ENCODE peak calls at places on chromosomes 4 and X, in four cellular contexts. N, X, E and M are unnamed samples.

GRCh38 chr4:81130569-81130968 is 84.5 kb downstream of the PRKG2 start:
- DNase-seq in N (no peak), X (no peak), E (no peak), M (no peak)

GRCh38 chr4:45550766-45551366 is 573.0 kb downstream of the GABRG1 start:
- DNase-seq in N (no peak), X (no peak), E (no peak), M (no peak)

GRCh38 chrX:73965833-73966232 is 338.1 kb upstream of the ZCCHC13 start:
- DNase-seq in N (no peak), X (no peak), E (no peak), M (no peak)

GRCh38 chr4:173507471-173508385 is 22.3 kb downstream of the HAND2 start:
- DNase-seq in N (no peak), X (no peak), E (no peak), M (no peak)

GRCh38 chr4:177051473-177052060 is 258.1 kb upstream of the NEIL3 start:
- DNase-seq in N (peak), X (peak), E (peak), M (no peak)

GRCh38 chr4:165208741-165209388 is 1.5 kb downstream of the KLHL2 start:
- DNase-seq in N (no peak), X (no peak), E (no peak), M (no peak)

GRCh38 chrX:103607385-103608304 is at the start of gene TCEAL3:
- DNase-seq in N (no peak), X (no peak), E (no peak), M (no peak)

GRCh38 chr4:8768357-8768999 is 103.2 kb downstream of the HMX1 start:
- DNase-seq in N (no peak), X (no peak), E (no peak), M (no peak)

GRCh38 chr4:10111067-10111801 is 5.4 kb downstream of the WDR1 start:
- DNase-seq in N (no peak), X (no peak), E (no peak), M (no peak)

GRCh38 chr4:154622598-154622997 is 10.1 kb upstream of the FGG start:
- DNase-seq in N (peak), X (peak), E (peak), M (no peak)

GRCh38 chrX:12978205-12979010 is 3.5 kb downstream of the TMSB4X start:
- DNase-seq in N (no peak), X (no peak), E (peak), M (no peak)

GRCh38 chr4:41533685-41534084 is 4.3 kb upstream of the LIMCH1 start:
- DNase-seq in N (no peak), X (no peak), E (no peak), M (no peak)

GRCh38 chr4:98873059-98873458 is 55.9 kb downstream of the EIF4E start:
- DNase-seq in N (no peak), X (no peak), E (no peak), M (no peak)

GRCh38 chr4:25817059-25817681 is 45.6 kb downstream of the SEL1L3 start:
- DNase-seq in N (no peak), X (no peak), E (peak), M (no peak)

DNA sequence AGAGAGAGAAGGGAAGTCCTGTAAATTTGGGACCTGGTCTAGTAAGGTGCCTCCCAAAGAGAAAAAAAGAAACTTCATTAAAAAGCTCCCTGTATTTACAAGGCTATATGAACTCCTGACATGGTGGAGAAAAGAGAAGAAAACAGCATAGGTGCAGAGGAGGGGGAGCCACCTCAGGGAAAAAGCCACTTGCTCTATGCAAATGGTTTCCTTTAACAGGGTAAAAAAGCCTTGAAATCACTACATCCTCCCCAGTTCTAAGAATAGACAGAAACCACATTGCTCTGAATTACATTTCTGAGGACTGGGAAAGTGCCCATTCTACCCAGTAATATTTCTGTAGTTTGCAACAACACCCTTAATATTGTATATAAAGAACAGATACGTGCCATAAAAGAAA is 165.5 kb downstream of the KLF8 start:
- DNase-seq in N (no peak), X (no peak), E (no peak), M (no peak)
- TF ChIP-seq CHD4 in N (no peak), X (no peak), E (no peak), M (no peak)

DNA sequence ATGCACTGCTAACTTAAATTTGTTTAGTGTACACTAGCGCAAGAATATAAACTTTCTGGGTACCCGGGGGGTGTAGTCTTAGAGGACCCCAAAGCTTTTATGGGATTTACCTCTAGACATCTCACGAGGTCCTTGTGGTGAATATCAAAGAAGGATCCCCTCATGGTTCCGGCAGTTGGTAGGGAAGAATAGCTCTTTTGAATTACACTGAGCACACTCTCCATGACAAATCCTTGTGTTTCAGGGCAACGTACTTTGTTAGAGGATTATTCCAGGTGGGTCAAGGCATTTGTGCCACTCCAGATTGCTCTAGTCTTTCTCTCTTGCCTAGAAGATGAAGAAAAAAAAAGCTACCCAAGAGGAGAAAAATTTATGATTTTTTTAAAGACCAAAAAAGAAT is 387.6 kb downstream of the PDHA2 start:
- DNase-seq in N (no peak), X (no peak), E (no peak), M (no peak)
- TF ChIP-seq CHD4 in N (no peak), X (no peak), E (no peak), M (no peak)

GRCh38 chr4:14607578-14607977 is 394.7 kb upstream of the CPEB2 start:
- DNase-seq in N (no peak), X (no peak), E (no peak), M (no peak)

GRCh38 chr4:14608630-14609029 is 393.7 kb upstream of the CPEB2 start:
- DNase-seq in N (no peak), X (no peak), E (no peak), M (no peak)

DNA sequence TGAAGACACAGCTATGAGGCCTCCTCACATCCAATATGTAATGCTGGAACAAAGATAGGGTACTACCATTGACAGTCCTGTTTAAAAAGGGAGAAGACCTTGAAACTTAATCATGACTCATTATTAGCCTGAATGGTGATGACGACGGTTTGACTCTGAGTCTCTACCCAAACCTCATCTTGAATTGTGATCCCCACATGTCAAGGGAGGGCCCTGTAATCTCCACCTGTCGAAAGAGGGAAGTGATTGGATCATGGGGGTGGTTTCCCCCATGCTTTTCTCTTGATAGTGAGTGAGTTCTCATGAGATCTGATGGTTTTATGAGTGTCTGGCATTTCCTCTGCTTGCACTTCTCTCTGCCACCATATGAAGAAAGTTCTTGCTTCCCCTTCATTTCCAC is 395.3 kb upstream of the CPEB2 start:
- DNase-seq in N (no peak), X (no peak), E (no peak), M (no peak)
- TF ChIP-seq CHD4 in N (no peak), X (no peak), E (no peak), M (no peak)

GRCh38 chr4:112895785-112896184 is 153.7 kb upstream of the ANK2 start:
- DNase-seq in N (no peak), X (no peak), E (no peak), M (peak)
- TF ChIP-seq CHD4 in N (no peak), X (no peak), E (no peak), M (no peak)

GRCh38 chr4:168522829-168523228 is 26.0 kb downstream of the PALLD start:
- DNase-seq in N (no peak), X (no peak), E (no peak), M (no peak)

GRCh38 chr4:168524006-168524405 is 27.2 kb downstream of the PALLD start:
- DNase-seq in N (no peak), X (no peak), E (no peak), M (no peak)

GRCh38 chr4:168524897-168525296 is 28.0 kb downstream of the PALLD start:
- DNase-seq in N (no peak), X (no peak), E (no peak), M (no peak)

GRCh38 chr4:168521736-168522135 is 24.9 kb downstream of the PALLD start:
- DNase-seq in N (no peak), X (no peak), E (no peak), M (no peak)

GRCh38 chr4:168522371-168522770 is 25.5 kb downstream of the PALLD start:
- DNase-seq in N (no peak), X (no peak), E (no peak), M (no peak)
- TF ChIP-seq CHD4 in N (no peak), X (no peak), E (no peak), M (no peak)